ENCODE peak calls at places on chromosomes 2 and 18, in eight cellular contexts. K, N, I, Q, W, U, X and S are unnamed samples.

GRCh38 chr2:229971298-229971790 is 49.0 kb downstream of the FBXO36 start:
- DNase-seq in K (no peak), N (no peak), I (no peak), Q (no peak), W (no peak), U (no peak), X (no peak), S (no peak)

GRCh38 chr2:14420851-14421250 is 211.7 kb upstream of the LRATD1 start:
- DNase-seq in K (peak), N (no peak), I (no peak), Q (no peak), W (no peak), U (no peak), X (no peak), S (no peak)

GRCh38 chr2:12318427-12319057 is 398.2 kb upstream of the TRIB2 start:
- DNase-seq in K (peak), N (peak), I (no peak), Q (no peak), W (no peak), U (no peak), X (no peak), S (peak)

GRCh38 chr2:231780123-231780908 is 766 bp downstream of the PDE6D start:
- DNase-seq in K (peak), N (no peak), I (peak), Q (no peak), W (no peak), U (peak), X (no peak), S (peak)

GRCh38 chr18:73318732-73319479 is 451.1 kb upstream of the NETO1 start:
- DNase-seq in K (no peak), N (no peak), I (no peak), Q (peak), W (no peak), U (no peak), X (no peak), S (no peak)

GRCh38 chr18:59833785-59834184 is 66.0 kb upstream of the PMAIP1 start:
- DNase-seq in K (no peak), N (no peak), I (no peak), Q (no peak), W (no peak), U (no peak), X (no peak), S (no peak)

GRCh38 chr2:55175254-55176093 is 56.6 kb downstream of the CLHC1 start:
- DNase-seq in K (peak), N (no peak), I (peak), Q (no peak), W (no peak), U (no peak), X (no peak), S (peak)

GRCh38 chr18:23155537-23155936 is 20.3 kb downstream of the CABLES1 start:
- DNase-seq in K (peak), N (no peak), I (no peak), Q (no peak), W (no peak), U (no peak), X (no peak), S (no peak)

GRCh38 chr2:109433486-109433885 is 180.3 kb downstream of the SEPTIN10 start:
- DNase-seq in K (no peak), N (no peak), I (no peak), Q (no peak), W (no peak), U (no peak), X (peak), S (no peak)